ENCODE peak calls at places on chromosome 11, in ten cellular contexts. Y is PC-3, N is endothelial cell, K is neural crest cell, W is WTC11, B is Calu3, C is ovary, H is cardiac muscle cell, Z is HCT116, R is pancreas. E is an unnamed sample.

GRCh38 chr11:1401656-1402221 is 12.0 kb downstream of the BRSK2 start:
- DNase-seq in Y (peak), N (peak), K (peak), W (peak), B (peak), C (peak), H (peak), Z (no peak), R (peak), E (peak)

GRCh38 chr11:16336721-16337120 is 19.6 kb downstream of the SOX6 start:
- DNase-seq in Y (no peak), N (no peak), K (no peak), W (no peak), B (no peak), C (no peak), H (no peak), Z (no peak), R (no peak), E (no peak)

GRCh38 chr11:57430946-57431345 is 4.0 kb upstream of the SLC43A3 start:
- DNase-seq in Y (no peak), N (no peak), K (no peak), W (peak), B (no peak), C (no peak), H (no peak), Z (no peak), R (no peak), E (no peak)

GRCh38 chr11:97454988-97455387 is 1065.2 kb downstream of the JRKL start:
- DNase-seq in Y (peak), N (no peak), K (no peak), W (no peak), B (no peak), C (no peak), H (peak), Z (no peak), R (no peak), E (peak)

GRCh38 chr11:8336356-8337114 is 72.9 kb upstream of the LMO1 start:
- DNase-seq in Y (peak), N (no peak), K (no peak), W (no peak), B (no peak), C (no peak), H (no peak), Z (no peak), R (no peak), E (no peak)

GRCh38 chr11:95641506-95641905 is 148.1 kb downstream of the FAM76B start:
- DNase-seq in Y (no peak), N (no peak), K (no peak), W (no peak), B (no peak), C (peak), H (no peak), Z (no peak), R (no peak), E (no peak)

GRCh38 chr11:66335531-66336233 is 552 bp downstream of the RIN1 start:
- DNase-seq in Y (peak), N (peak), K (no peak), W (no peak), B (peak), C (peak), H (peak), Z (no peak), R (peak), E (no peak)

GRCh38 chr11:1484716-1485503 is 1.7 kb downstream of the MOB2 start:
- DNase-seq in Y (no peak), N (no peak), K (no peak), W (no peak), B (no peak), C (peak), H (no peak), Z (no peak), R (peak), E (no peak)

GRCh38 chr11:68312117-68312779 is at the start of gene LRP5:
- DNase-seq in Y (peak), N (peak), K (no peak), W (no peak), B (peak), C (peak), H (peak), Z (no peak), R (peak), E (peak)
- TF ChIP-seq CTCF in Y (no peak), N (no peak), K (no peak), W (no peak), B (no peak), C (no peak), H (no peak), Z (no peak), R (no peak), E (no peak)

GRCh38 chr11:21927628-21928027 is 265.3 kb upstream of the ANO5 start:
- DNase-seq in Y (no peak), N (no peak), K (no peak), W (no peak), B (no peak), C (no peak), H (no peak), Z (no peak), R (no peak), E (no peak)
- TF ChIP-seq CTCF in Y (no peak), N (no peak), K (no peak), W (no peak), B (no peak), C (no peak), H (no peak), Z (no peak), R (no peak), E (no peak)

GRCh38 chr11:73314121-73314948 is 6.3 kb downstream of the ARHGEF17 start:
- DNase-seq in Y (no peak), N (no peak), K (no peak), W (peak), B (no peak), C (peak), H (peak), Z (no peak), R (no peak), E (peak)
- TF ChIP-seq CTCF in Y (no peak), N (no peak), K (no peak), W (no peak), B (no peak), C (no peak), H (no peak), Z (no peak), R (no peak), E (no peak)

DNA sequence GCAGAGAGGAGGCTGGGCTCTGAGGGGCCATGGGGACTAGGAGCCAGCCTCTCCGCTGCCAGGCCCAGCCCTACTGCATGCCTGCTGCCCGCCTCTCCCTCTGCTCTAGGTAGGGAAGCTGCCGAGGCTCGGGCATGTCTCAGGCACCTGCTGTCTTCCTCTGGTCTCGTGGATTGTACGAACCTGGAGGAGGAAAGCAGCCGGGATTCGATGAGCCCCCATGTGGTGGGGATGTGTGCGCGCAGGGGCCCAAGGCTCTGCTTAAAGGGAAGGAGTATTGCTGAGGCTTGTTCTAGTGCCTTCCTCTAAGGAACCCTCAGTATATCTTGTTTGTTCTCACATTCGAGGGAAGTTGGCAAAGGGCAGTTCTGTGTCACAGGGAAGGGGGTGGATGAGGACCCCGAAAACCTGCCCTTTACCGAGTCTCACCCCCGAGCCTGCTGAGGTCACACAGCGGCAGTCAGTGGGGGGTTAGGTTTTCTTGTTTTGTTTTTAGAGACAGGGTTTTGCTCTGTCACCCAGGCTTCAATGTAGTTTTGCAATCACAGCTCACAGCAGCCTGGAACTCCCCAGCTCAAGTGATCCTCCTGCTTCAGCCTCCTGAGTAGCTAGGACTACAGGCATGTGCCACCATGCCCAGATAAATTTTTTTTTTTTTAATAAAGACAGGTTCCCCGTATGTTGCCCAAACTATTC is 21.3 kb downstream of the DAGLA start:
- DNase-seq in Y (peak), N (peak), K (peak), W (peak), B (peak), C (no peak), H (peak), Z (peak), R (no peak), E (peak)
- TF ChIP-seq CTCF in Y (peak), N (peak), K (peak), W (peak), B (peak), C (no peak), H (peak), Z (peak), R (peak), E (peak)

DNA sequence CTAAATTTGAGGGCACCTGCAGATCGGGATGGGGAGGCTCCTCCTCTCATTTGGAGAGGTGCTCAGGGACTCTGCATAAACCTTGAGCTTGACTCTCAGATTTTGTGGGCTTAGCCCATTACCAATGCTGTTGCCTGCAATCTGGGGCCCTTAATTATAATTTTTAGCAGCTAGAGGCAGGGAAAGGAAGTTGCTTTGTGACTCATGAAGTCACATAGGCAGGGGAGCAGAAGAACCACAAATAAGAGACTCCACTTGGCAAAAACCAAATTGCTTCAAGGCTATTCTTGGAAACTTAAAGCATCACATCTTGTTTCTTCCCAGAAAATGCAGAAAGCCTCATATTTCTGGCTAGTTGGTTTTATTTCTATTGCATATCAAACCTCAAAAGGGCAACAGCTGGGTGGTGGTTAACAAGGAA is 46.9 kb downstream of the MICAL2 start:
- DNase-seq in Y (peak), N (no peak), K (no peak), W (no peak), B (no peak), C (no peak), H (no peak), Z (no peak), R (no peak), E (no peak)
- TF ChIP-seq CTCF in Y (no peak), N (no peak), K (no peak), W (no peak), B (no peak), C (no peak), H (no peak), Z (no peak), R (no peak), E (no peak)

GRCh38 chr11:46367916-46368267 is 13.6 kb upstream of the MDK start:
- DNase-seq in Y (no peak), N (no peak), K (no peak), W (no peak), B (no peak), C (no peak), H (no peak), Z (no peak), R (no peak), E (no peak)
- TF ChIP-seq CTCF in Y (peak), N (no peak), K (peak), W (no peak), B (no peak), C (no peak), H (no peak), Z (no peak), R (peak), E (no peak)

DNA sequence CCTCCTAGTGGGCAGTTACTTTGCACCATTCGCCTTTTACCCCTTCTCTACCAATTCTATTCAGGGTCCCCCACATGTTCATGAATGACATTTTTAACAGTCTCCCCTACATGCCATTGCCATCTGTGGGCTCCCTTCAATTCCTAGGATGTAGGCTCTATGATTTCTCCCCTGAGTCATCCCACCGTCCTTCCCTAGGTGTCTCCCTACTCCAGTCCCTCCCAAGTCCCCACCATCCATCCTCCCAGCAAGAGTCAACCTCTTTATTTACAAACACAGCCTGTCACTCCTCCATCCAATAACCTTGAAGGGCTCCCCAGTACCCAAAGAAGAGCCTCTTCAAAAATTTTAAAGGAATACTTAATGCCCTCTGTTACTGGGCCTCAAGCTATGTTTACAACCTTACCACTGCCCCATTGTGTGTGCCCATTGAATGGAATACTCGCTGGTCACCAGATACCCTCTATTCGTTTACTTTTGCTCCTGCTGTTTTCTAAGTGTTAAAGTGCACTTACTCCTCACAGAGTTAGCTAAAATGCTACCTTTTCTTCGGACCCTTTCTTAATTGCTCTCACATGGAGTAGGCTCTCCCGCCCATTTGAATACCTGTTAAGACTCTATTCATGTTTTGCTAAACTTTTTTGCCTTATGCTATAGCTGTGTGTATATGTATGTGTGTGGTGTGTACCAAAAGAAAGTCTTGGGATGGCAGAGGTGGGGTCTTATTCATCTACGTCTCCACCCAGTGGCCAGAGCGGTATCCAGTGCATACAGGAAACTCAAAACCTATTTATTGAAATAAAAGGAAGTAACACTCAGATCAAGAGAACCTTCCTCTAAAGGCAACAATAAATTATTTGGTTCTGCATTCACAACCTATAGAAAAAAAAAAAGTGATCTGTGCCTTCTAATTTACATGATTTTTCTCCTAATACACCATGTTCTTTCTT is 235.8 kb upstream of the CCDC90B start:
- DNase-seq in Y (peak), N (peak), K (no peak), W (peak), B (no peak), C (no peak), H (peak), Z (no peak), R (no peak), E (peak)
- TF ChIP-seq CTCF in Y (peak), N (no peak), K (peak), W (peak), B (no peak), C (no peak), H (no peak), Z (peak), R (no peak), E (peak)

DNA sequence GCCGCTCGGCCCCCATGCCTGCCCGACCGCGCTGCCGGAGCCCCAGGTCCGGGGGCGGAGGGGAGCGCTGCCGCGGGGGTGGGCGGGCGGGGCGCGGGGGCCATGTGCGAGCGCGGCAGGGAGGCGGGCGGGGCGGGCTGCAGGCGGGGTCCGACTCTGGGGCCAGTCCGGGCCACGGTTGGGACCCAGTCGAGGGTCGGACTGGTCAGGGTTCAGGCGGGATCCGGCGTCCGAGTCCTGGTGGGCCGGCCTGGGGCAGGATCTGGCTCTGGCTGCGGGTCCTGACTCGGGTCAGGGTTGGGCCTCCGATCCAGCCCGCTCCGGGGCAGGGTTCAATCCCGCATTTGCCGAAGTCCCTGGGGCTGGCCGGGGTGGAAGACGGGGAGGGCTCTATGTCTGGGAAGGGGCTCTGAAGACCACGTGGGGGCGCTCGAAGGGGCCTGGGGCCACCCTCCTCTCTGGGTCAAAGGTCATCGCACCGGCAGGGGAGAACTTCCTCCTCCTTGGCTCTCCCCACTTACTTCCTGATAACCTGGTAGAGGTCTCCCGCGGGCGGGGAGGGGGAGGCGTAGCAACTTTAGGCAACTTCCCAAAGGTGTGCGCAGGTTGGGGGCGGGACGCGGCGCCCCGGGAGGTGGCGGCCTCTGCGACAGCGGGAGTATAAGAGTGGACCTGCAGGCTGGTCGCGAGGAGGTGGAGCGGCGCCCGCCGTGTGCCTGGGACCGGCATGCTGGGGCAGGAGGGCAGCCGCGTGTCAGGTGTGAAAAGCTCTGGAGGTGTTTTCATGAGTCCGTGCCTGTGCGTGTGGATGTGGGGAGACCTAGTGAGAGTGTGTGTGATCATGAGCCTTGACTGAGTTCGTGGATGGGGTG is 603 bp downstream of the ESRRA start:
- DNase-seq in Y (peak), N (peak), K (peak), W (peak), B (peak), C (peak), H (peak), Z (peak), R (peak), E (peak)
- TF ChIP-seq CTCF in Y (peak), N (peak), K (peak), W (peak), B (no peak), C (no peak), H (peak), Z (peak), R (no peak), E (peak)

GRCh38 chr11:4493480-4493818 is 11.0 kb downstream of the OR52K1 start:
- DNase-seq in Y (no peak), N (no peak), K (no peak), W (no peak), B (no peak), C (no peak), H (no peak), Z (no peak), R (no peak), E (no peak)
- TF ChIP-seq CTCF in Y (no peak), N (no peak), K (no peak), W (no peak), B (no peak), C (peak), H (no peak), Z (no peak), R (no peak), E (no peak)

E was measured in A673.